ENCODE peak calls at places on chromosomes 16 and 17, in five cellular contexts. V is WTC11, F is body of pancreas, O is right lobe of liver, R is transverse colon. P is an unnamed sample.

GRCh38 chr16:8675183-8676159 is 1.1 kb downstream of the ABAT start:
- DNase-seq in V (no peak), F (peak; percentile 53), O (no peak), R (no peak), P (no peak)

GRCh38 chr17:65198653-65199382 is 61.6 kb downstream of the RGS9 start:
- DNase-seq in V (no peak), F (no peak), O (no peak), R (no peak), P (no peak)

GRCh38 chr17:55053855-55054254 is 85.3 kb downstream of the STXBP4 start:
- DNase-seq in V (no peak), F (no peak), O (no peak), R (no peak), P (no peak)

GRCh38 chr17:77542551-77543490 is 402.1 kb downstream of the SEC14L1 start:
- DNase-seq in V (peak; percentile 86), F (peak; percentile 70), O (peak; percentile 71), R (peak; percentile 76), P (peak; percentile 87)

GRCh38 chr16:56634715-56635440 is 2.4 kb downstream of the MT1M start:
- DNase-seq in V (no peak), F (no peak), O (peak; percentile 50), R (no peak), P (no peak)

GRCh38 chr17:31629696-31630470 is 229.2 kb downstream of the COPRS start:
- DNase-seq in V (no peak), F (no peak), O (peak; percentile 55), R (no peak), P (no peak)

GRCh38 chr17:71649986-71650385 is 470.8 kb upstream of the SOX9 start:
- DNase-seq in V (no peak), F (no peak), O (no peak), R (no peak), P (no peak)

GRCh38 chr16:21276090-21276489 is 2.0 kb downstream of the CRYM start:
- DNase-seq in V (no peak), F (no peak), O (no peak), R (no peak), P (no peak)

GRCh38 chr17:55584055-55584685 is 72.9 kb upstream of the SMIM36 start:
- DNase-seq in V (no peak), F (no peak), O (no peak), R (no peak), P (no peak)

GRCh38 chr17:48100160-48100559 is 1.1 kb downstream of the CBX1 start:
- DNase-seq in V (no peak), F (no peak), O (no peak), R (no peak), P (no peak)

GRCh38 chr17:74739227-74739831 is 2.3 kb downstream of the RAB37 start:
- DNase-seq in V (no peak), F (no peak), O (no peak), R (no peak), P (no peak)

GRCh38 chr16:31875112-31875803 is 1.7 kb downstream of the ZNF267 start:
- DNase-seq in V (no peak), F (no peak), O (no peak), R (no peak), P (no peak)

DNA sequence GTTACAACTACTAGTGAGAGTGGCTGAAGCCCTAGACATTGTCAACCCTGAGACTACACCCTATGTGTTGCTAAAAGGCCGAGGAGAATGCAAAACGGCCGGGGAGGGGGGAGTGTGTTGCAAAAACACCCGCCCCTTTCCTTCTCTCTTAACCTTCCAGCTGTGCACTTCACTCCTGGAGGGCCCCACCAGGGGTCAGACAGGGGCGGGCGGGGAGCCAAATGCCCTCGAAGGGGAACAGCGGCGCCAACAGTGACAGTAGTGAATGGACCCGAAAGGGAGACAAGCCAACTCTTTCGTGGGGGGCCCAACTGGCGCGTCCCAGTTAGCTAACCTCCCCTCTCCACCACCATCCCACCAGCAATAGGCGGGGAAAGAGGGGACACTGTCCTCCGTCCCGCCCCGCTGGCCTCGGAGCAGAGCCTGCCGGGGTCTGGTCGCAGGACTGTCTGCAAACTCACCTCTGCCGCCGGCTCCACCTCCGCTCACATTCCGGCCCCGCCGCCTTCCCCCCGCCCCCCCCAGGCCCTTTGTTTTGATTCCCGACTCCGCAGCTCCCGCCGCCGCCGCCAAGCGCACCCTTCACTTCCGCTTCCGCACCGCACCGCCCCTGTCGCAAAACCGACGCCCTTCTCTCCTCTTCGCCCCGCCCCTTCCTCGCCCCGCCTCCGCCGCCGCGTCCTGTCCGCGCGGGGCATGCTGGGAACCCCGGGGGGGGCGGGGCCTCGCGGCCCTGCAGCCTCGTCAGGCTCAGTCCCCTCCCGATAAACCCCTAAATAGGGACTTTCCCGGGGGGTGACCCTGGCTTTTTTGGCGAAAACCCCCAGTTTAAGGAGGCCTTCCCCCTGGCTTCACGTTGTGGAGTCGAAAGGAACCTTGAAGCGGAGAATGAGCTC is at the start of gene MARF1:
- DNase-seq in V (peak; percentile 99), F (peak; percentile 99), O (peak; percentile 99), R (peak; percentile 100), P (peak; percentile 100)
- TF ChIP-seq CTCF in V (no peak), F (no peak), O (peak; percentile 28), R (peak; percentile 62), P (no peak)

DNA sequence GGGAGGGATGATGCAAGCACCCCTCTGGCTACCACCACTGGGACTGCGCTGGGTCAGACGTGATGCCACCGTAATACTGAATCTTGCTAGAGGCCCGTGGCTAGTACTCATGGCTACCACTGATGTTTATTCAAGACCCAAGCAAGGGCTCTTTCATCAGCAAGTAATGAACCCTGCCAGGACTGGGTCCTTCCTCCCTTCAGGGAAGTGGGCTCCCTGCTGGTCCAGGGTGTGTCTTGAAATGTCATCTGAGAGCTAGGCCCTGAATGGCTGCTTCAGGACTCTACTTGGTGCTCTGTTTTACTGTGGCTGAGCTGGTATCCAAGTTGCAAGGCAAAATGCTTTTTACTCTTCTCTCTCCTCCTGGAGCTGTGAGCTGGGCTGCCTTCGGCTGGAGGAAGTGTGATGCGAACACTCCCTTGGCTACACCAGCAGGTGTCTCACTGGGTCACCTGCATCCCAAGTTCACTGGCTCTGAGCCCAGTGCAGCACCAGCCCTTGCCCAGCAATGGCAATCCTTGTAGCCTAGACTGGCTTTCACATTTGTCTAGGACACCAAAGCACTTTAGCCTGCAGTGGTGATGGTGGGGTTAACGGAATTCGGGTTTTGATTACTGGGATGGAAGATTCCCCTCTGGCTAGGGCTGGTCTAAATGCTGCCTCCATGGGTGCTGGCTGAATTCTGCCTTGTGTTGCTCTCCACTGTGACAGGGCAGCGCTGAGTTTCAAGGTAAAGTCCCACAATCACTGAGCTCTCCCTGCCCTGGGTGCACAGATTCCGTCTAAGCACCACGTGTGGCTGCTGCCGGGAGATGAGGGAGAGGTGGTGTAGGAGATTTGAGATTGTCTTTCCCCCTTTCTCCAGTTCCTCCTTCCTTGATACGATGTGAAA is 98.6 kb downstream of the USP22 start:
- DNase-seq in V (peak; percentile 68), F (peak; percentile 93), O (peak; percentile 84), R (peak; percentile 68), P (no peak)
- TF ChIP-seq CTCF in V (peak; percentile 46), F (peak; percentile 90), O (peak; percentile 69), R (peak; percentile 66), P (peak; percentile 59)

GRCh38 chr16:30445408-30446202 is at the start of gene SEPHS2:
- DNase-seq in V (peak; percentile 96), F (peak; percentile 99), O (peak; percentile 99), R (peak; percentile 99), P (peak; percentile 98)
- TF ChIP-seq CTCF in V (no peak), F (peak; percentile 24), O (no peak), R (peak; percentile 50), P (no peak)

DNA sequence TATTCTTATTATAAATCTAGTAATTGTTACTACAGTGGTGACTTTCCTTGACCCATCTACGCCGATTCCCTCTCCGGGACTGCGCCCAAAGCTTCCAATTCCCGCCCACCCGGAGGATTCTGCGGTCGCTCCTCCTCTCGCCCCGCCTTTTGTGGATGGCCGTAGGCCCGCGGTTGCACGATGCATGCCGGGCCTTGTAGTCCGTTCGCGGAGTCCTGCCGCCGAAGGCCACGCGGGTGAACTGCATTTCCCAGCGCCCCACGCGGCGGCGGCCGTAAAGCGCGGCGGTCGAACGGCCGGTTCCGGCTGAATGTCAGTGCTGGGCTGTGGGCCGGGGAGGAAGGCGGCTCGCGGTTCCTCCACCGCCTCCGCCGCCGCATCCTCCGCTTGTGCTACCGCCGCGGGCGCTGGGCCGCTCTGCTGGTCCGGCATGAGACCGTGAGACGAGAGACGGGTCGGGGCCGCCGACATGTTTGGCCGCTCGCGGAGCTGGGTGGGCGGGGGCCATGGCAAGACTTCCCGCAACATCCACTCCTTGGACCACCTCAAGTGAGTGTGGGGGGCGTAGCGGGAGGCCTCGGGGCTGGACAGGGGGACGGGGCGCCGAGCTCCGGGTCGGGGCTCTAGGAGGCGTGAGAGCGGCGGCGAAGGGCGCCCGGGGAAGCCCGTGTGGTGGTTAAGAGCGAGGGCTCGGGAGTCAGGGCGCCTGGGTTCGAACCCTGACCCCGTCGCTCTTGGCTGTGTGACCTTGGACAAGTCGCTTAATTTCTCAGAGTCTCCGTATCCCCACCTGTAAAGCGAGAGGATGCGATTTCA is at the start of gene CLEC16A:
- DNase-seq in V (peak; percentile 98), F (peak; percentile 98), O (peak; percentile 99), R (peak; percentile 98), P (peak; percentile 99)
- TF ChIP-seq CTCF in V (no peak), F (peak; percentile 12), O (no peak), R (peak; percentile 51), P (peak; percentile 40)

GRCh38 chr16:15427648-15428239 is 6.6 kb upstream of the BMERB1 start:
- DNase-seq in V (no peak), F (peak; percentile 87), O (peak; percentile 66), R (peak; percentile 55), P (peak; percentile 86)
- TF ChIP-seq CTCF in V (no peak), F (peak; percentile 76), O (peak; percentile 72), R (peak; percentile 63), P (peak; percentile 73)